ENCODE peak calls at places on chromosome 6, in nine cellular contexts. One of them, this sample, is unnamed.

GRCh38 chr6:64969139-64969538 is 737.9 kb downstream of the EYS start:
- DNase-seq in endothelial cell: no peak
- DNase-seq in M059J: no peak
- DNase-seq in fibroblast of lung: no peak
- DNase-seq in kidney tubule cell: no peak
- DNase-seq in activated CD8-positive, alpha-beta memory T cell treated with anti-CD3 and anti-CD28 coated beads, Interleukin-2, amount 50 U/mL, for 4 hours: no peak
- DNase-seq in stimulated activated CD8-positive, alpha-beta memory T cell treated with anti-CD3 and anti-CD28 coated beads, Interleukin-2, amount 100 ng/mL, for 1 hour: no peak
- DNase-seq in amygdala: no peak
- DNase-seq in GM03348: no peak
- DNase-seq in this sample: no peak

GRCh38 chr6:14423955-14424354 is 306.4 kb downstream of the CD83 start:
- DNase-seq in M059J: no peak
- DNase-seq in endothelial cell: no peak
- DNase-seq in stimulated activated CD8-positive, alpha-beta memory T cell treated with anti-CD3 and anti-CD28 coated beads, Interleukin-2, amount 100 ng/mL, for 1 hour: no peak
- DNase-seq in activated CD8-positive, alpha-beta memory T cell treated with anti-CD3 and anti-CD28 coated beads, Interleukin-2, amount 50 U/mL, for 4 hours: no peak
- DNase-seq in amygdala: no peak
- DNase-seq in fibroblast of lung: no peak
- DNase-seq in GM03348: no peak
- DNase-seq in kidney tubule cell: no peak
- DNase-seq in this sample: no peak

GRCh38 chr6:28981833-28982475 is 23.2 kb downstream of the ZNF311 start:
- DNase-seq in M059J: peak; percentile 97
- DNase-seq in stimulated activated CD8-positive, alpha-beta memory T cell treated with anti-CD3 and anti-CD28 coated beads, Interleukin-2, amount 100 ng/mL, for 1 hour: peak; percentile 46
- DNase-seq in kidney tubule cell: peak; percentile 87
- DNase-seq in fibroblast of lung: peak; percentile 84
- DNase-seq in endothelial cell: peak; percentile 74
- DNase-seq in amygdala: peak; percentile 47
- DNase-seq in activated CD8-positive, alpha-beta memory T cell treated with anti-CD3 and anti-CD28 coated beads, Interleukin-2, amount 50 U/mL, for 4 hours: peak; percentile 72
- DNase-seq in GM03348: peak; percentile 64
- DNase-seq in this sample: peak; percentile 96

GRCh38 chr6:122620902-122621301 is 10.7 kb downstream of the PKIB start:
- DNase-seq in amygdala: no peak
- DNase-seq in fibroblast of lung: peak; percentile 70
- DNase-seq in GM03348: no peak
- DNase-seq in endothelial cell: no peak
- DNase-seq in kidney tubule cell: peak; percentile 34
- DNase-seq in M059J: peak; percentile 18
- DNase-seq in stimulated activated CD8-positive, alpha-beta memory T cell treated with anti-CD3 and anti-CD28 coated beads, Interleukin-2, amount 100 ng/mL, for 1 hour: no peak
- DNase-seq in activated CD8-positive, alpha-beta memory T cell treated with anti-CD3 and anti-CD28 coated beads, Interleukin-2, amount 50 U/mL, for 4 hours: no peak
- DNase-seq in this sample: no peak

GRCh38 chr6:153405926-153406325 is 274.8 kb upstream of the RGS17 start:
- DNase-seq in M059J: no peak
- DNase-seq in amygdala: no peak
- DNase-seq in stimulated activated CD8-positive, alpha-beta memory T cell treated with anti-CD3 and anti-CD28 coated beads, Interleukin-2, amount 100 ng/mL, for 1 hour: no peak
- DNase-seq in GM03348: no peak
- DNase-seq in activated CD8-positive, alpha-beta memory T cell treated with anti-CD3 and anti-CD28 coated beads, Interleukin-2, amount 50 U/mL, for 4 hours: no peak
- DNase-seq in kidney tubule cell: no peak
- DNase-seq in endothelial cell: no peak
- DNase-seq in fibroblast of lung: no peak
- DNase-seq in this sample: no peak

GRCh38 chr6:157300006-157300405 is 23.3 kb downstream of the TMEM242 start:
- DNase-seq in activated CD8-positive, alpha-beta memory T cell treated with anti-CD3 and anti-CD28 coated beads, Interleukin-2, amount 50 U/mL, for 4 hours: no peak
- DNase-seq in M059J: no peak
- DNase-seq in endothelial cell: no peak
- DNase-seq in GM03348: no peak
- DNase-seq in kidney tubule cell: no peak
- DNase-seq in amygdala: no peak
- DNase-seq in fibroblast of lung: no peak
- DNase-seq in stimulated activated CD8-positive, alpha-beta memory T cell treated with anti-CD3 and anti-CD28 coated beads, Interleukin-2, amount 100 ng/mL, for 1 hour: no peak
- DNase-seq in this sample: no peak

GRCh38 chr6:125114248-125114858 is 39.2 kb upstream of the TPD52L1 start:
- DNase-seq in activated CD8-positive, alpha-beta memory T cell treated with anti-CD3 and anti-CD28 coated beads, Interleukin-2, amount 50 U/mL, for 4 hours: peak; percentile 25
- DNase-seq in M059J: peak; percentile 69
- DNase-seq in endothelial cell: peak; percentile 35
- DNase-seq in GM03348: peak; percentile 57
- DNase-seq in fibroblast of lung: peak; percentile 42
- DNase-seq in stimulated activated CD8-positive, alpha-beta memory T cell treated with anti-CD3 and anti-CD28 coated beads, Interleukin-2, amount 100 ng/mL, for 1 hour: no peak
- DNase-seq in amygdala: peak; percentile 33
- DNase-seq in kidney tubule cell: peak; percentile 61
- DNase-seq in this sample: peak; percentile 80

GRCh38 chr6:167150815-167151557 is 6.8 kb downstream of the GPR31 start:
- DNase-seq in kidney tubule cell: no peak
- DNase-seq in stimulated activated CD8-positive, alpha-beta memory T cell treated with anti-CD3 and anti-CD28 coated beads, Interleukin-2, amount 100 ng/mL, for 1 hour: no peak
- DNase-seq in endothelial cell: no peak
- DNase-seq in amygdala: no peak
- DNase-seq in M059J: no peak
- DNase-seq in fibroblast of lung: peak; percentile 8
- DNase-seq in activated CD8-positive, alpha-beta memory T cell treated with anti-CD3 and anti-CD28 coated beads, Interleukin-2, amount 50 U/mL, for 4 hours: no peak
- DNase-seq in GM03348: no peak
- DNase-seq in this sample: no peak

GRCh38 chr6:134657751-134658522 is 292.0 kb downstream of the ALDH8A1 start:
- DNase-seq in activated CD8-positive, alpha-beta memory T cell treated with anti-CD3 and anti-CD28 coated beads, Interleukin-2, amount 50 U/mL, for 4 hours: no peak
- DNase-seq in GM03348: no peak
- DNase-seq in endothelial cell: no peak
- DNase-seq in amygdala: no peak
- DNase-seq in M059J: peak; percentile 73
- DNase-seq in fibroblast of lung: peak; percentile 50
- DNase-seq in kidney tubule cell: peak; percentile 66
- DNase-seq in stimulated activated CD8-positive, alpha-beta memory T cell treated with anti-CD3 and anti-CD28 coated beads, Interleukin-2, amount 100 ng/mL, for 1 hour: no peak
- DNase-seq in this sample: peak; percentile 13

GRCh38 chr6:54194067-54194466 is 82.8 kb downstream of the MLIP start:
- DNase-seq in fibroblast of lung: peak; percentile 76
- DNase-seq in activated CD8-positive, alpha-beta memory T cell treated with anti-CD3 and anti-CD28 coated beads, Interleukin-2, amount 50 U/mL, for 4 hours: no peak
- DNase-seq in endothelial cell: no peak
- DNase-seq in stimulated activated CD8-positive, alpha-beta memory T cell treated with anti-CD3 and anti-CD28 coated beads, Interleukin-2, amount 100 ng/mL, for 1 hour: no peak
- DNase-seq in kidney tubule cell: peak; percentile 26
- DNase-seq in GM03348: peak; percentile 50
- DNase-seq in M059J: peak; percentile 62
- DNase-seq in amygdala: no peak
- DNase-seq in this sample: peak; percentile 22

GRCh38 chr6:105832358-105832757 is 253.8 kb upstream of the PRDM1 start:
- DNase-seq in M059J: no peak
- DNase-seq in activated CD8-positive, alpha-beta memory T cell treated with anti-CD3 and anti-CD28 coated beads, Interleukin-2, amount 50 U/mL, for 4 hours: no peak
- DNase-seq in GM03348: no peak
- DNase-seq in fibroblast of lung: no peak
- DNase-seq in kidney tubule cell: peak; percentile 33
- DNase-seq in endothelial cell: no peak
- DNase-seq in stimulated activated CD8-positive, alpha-beta memory T cell treated with anti-CD3 and anti-CD28 coated beads, Interleukin-2, amount 100 ng/mL, for 1 hour: no peak
- DNase-seq in amygdala: no peak
- DNase-seq in this sample: no peak

GRCh38 chr6:25756382-25757354 is 2.1 kb downstream of the SLC17A4 start:
- DNase-seq in amygdala: no peak
- DNase-seq in kidney tubule cell: no peak
- DNase-seq in endothelial cell: no peak
- DNase-seq in activated CD8-positive, alpha-beta memory T cell treated with anti-CD3 and anti-CD28 coated beads, Interleukin-2, amount 50 U/mL, for 4 hours: no peak
- DNase-seq in fibroblast of lung: no peak
- DNase-seq in GM03348: no peak
- DNase-seq in stimulated activated CD8-positive, alpha-beta memory T cell treated with anti-CD3 and anti-CD28 coated beads, Interleukin-2, amount 100 ng/mL, for 1 hour: no peak
- DNase-seq in M059J: no peak
- DNase-seq in this sample: no peak

GRCh38 chr6:38554700-38555413 is 84.9 kb downstream of the BTBD9 start:
- DNase-seq in activated CD8-positive, alpha-beta memory T cell treated with anti-CD3 and anti-CD28 coated beads, Interleukin-2, amount 50 U/mL, for 4 hours: no peak
- DNase-seq in stimulated activated CD8-positive, alpha-beta memory T cell treated with anti-CD3 and anti-CD28 coated beads, Interleukin-2, amount 100 ng/mL, for 1 hour: no peak
- DNase-seq in M059J: peak; percentile 78
- DNase-seq in kidney tubule cell: peak; percentile 55
- DNase-seq in fibroblast of lung: peak; percentile 66
- DNase-seq in endothelial cell: no peak
- DNase-seq in GM03348: peak; percentile 58
- DNase-seq in amygdala: no peak
- DNase-seq in this sample: peak; percentile 27

GRCh38 chr6:3732345-3733141 is 19.0 kb downstream of the PXDC1 start:
- DNase-seq in activated CD8-positive, alpha-beta memory T cell treated with anti-CD3 and anti-CD28 coated beads, Interleukin-2, amount 50 U/mL, for 4 hours: peak; percentile 65
- DNase-seq in endothelial cell: peak; percentile 80
- DNase-seq in stimulated activated CD8-positive, alpha-beta memory T cell treated with anti-CD3 and anti-CD28 coated beads, Interleukin-2, amount 100 ng/mL, for 1 hour: peak; percentile 40
- DNase-seq in M059J: peak; percentile 78
- DNase-seq in fibroblast of lung: peak; percentile 97
- DNase-seq in kidney tubule cell: peak; percentile 71
- DNase-seq in GM03348: peak; percentile 82
- DNase-seq in amygdala: peak; percentile 76
- DNase-seq in this sample: peak; percentile 99

GRCh38 chr6:116405663-116406329 is 35.0 kb downstream of the DSE start:
- DNase-seq in activated CD8-positive, alpha-beta memory T cell treated with anti-CD3 and anti-CD28 coated beads, Interleukin-2, amount 50 U/mL, for 4 hours: no peak
- DNase-seq in kidney tubule cell: no peak
- DNase-seq in endothelial cell: no peak
- DNase-seq in M059J: peak; percentile 54
- DNase-seq in fibroblast of lung: peak; percentile 76
- DNase-seq in stimulated activated CD8-positive, alpha-beta memory T cell treated with anti-CD3 and anti-CD28 coated beads, Interleukin-2, amount 100 ng/mL, for 1 hour: no peak
- DNase-seq in amygdala: no peak
- DNase-seq in GM03348: no peak
- DNase-seq in this sample: peak; percentile 59

GRCh38 chr6:39681566-39682250 is 43.5 kb downstream of the KIF6 start:
- DNase-seq in endothelial cell: no peak
- DNase-seq in M059J: peak; percentile 4
- DNase-seq in activated CD8-positive, alpha-beta memory T cell treated with anti-CD3 and anti-CD28 coated beads, Interleukin-2, amount 50 U/mL, for 4 hours: no peak
- DNase-seq in stimulated activated CD8-positive, alpha-beta memory T cell treated with anti-CD3 and anti-CD28 coated beads, Interleukin-2, amount 100 ng/mL, for 1 hour: no peak
- DNase-seq in kidney tubule cell: peak; percentile 3
- DNase-seq in amygdala: no peak
- DNase-seq in GM03348: peak; percentile 18
- DNase-seq in fibroblast of lung: peak; percentile 62
- DNase-seq in this sample: no peak

GRCh38 chr6:43827898-43828297 is 57.9 kb downstream of the VEGFA start:
- DNase-seq in activated CD8-positive, alpha-beta memory T cell treated with anti-CD3 and anti-CD28 coated beads, Interleukin-2, amount 50 U/mL, for 4 hours: no peak
- DNase-seq in amygdala: no peak
- DNase-seq in endothelial cell: no peak
- DNase-seq in stimulated activated CD8-positive, alpha-beta memory T cell treated with anti-CD3 and anti-CD28 coated beads, Interleukin-2, amount 100 ng/mL, for 1 hour: no peak
- DNase-seq in fibroblast of lung: no peak
- DNase-seq in M059J: no peak
- DNase-seq in GM03348: no peak
- DNase-seq in kidney tubule cell: no peak
- DNase-seq in this sample: no peak

GRCh38 chr6:134176283-134176975 is 124.0 kb upstream of the SLC2A12 start:
- DNase-seq in activated CD8-positive, alpha-beta memory T cell treated with anti-CD3 and anti-CD28 coated beads, Interleukin-2, amount 50 U/mL, for 4 hours: no peak
- DNase-seq in M059J: peak; percentile 70
- DNase-seq in GM03348: peak; percentile 37
- DNase-seq in amygdala: peak; percentile 52
- DNase-seq in fibroblast of lung: peak; percentile 71
- DNase-seq in endothelial cell: peak; percentile 70
- DNase-seq in kidney tubule cell: peak; percentile 45
- DNase-seq in stimulated activated CD8-positive, alpha-beta memory T cell treated with anti-CD3 and anti-CD28 coated beads, Interleukin-2, amount 100 ng/mL, for 1 hour: no peak
- DNase-seq in this sample: peak; percentile 66

GRCh38 chr6:34284563-34285545 is 36.0 kb upstream of the SMIM29 start:
- DNase-seq in fibroblast of lung: peak; percentile 51
- DNase-seq in kidney tubule cell: no peak
- DNase-seq in activated CD8-positive, alpha-beta memory T cell treated with anti-CD3 and anti-CD28 coated beads, Interleukin-2, amount 50 U/mL, for 4 hours: no peak
- DNase-seq in amygdala: peak; percentile 9
- DNase-seq in GM03348: peak; percentile 74
- DNase-seq in endothelial cell: no peak
- DNase-seq in M059J: peak; percentile 29
- DNase-seq in stimulated activated CD8-positive, alpha-beta memory T cell treated with anti-CD3 and anti-CD28 coated beads, Interleukin-2, amount 100 ng/mL, for 1 hour: no peak
- DNase-seq in this sample: peak; percentile 62

GRCh38 chr6:142544199-142544838 is 242.5 kb downstream of the ADGRG6 start:
- DNase-seq in amygdala: no peak
- DNase-seq in stimulated activated CD8-positive, alpha-beta memory T cell treated with anti-CD3 and anti-CD28 coated beads, Interleukin-2, amount 100 ng/mL, for 1 hour: no peak
- DNase-seq in GM03348: no peak
- DNase-seq in M059J: no peak
- DNase-seq in activated CD8-positive, alpha-beta memory T cell treated with anti-CD3 and anti-CD28 coated beads, Interleukin-2, amount 50 U/mL, for 4 hours: no peak
- DNase-seq in endothelial cell: no peak
- DNase-seq in kidney tubule cell: no peak
- DNase-seq in fibroblast of lung: no peak
- DNase-seq in this sample: no peak

GRCh38 chr6:117483004-117483644 is 650 bp downstream of the DCBLD1 start:
- DNase-seq in fibroblast of lung: no peak
- DNase-seq in kidney tubule cell: peak; percentile 70
- DNase-seq in M059J: peak; percentile 55
- DNase-seq in GM03348: peak; percentile 82
- DNase-seq in stimulated activated CD8-positive, alpha-beta memory T cell treated with anti-CD3 and anti-CD28 coated beads, Interleukin-2, amount 100 ng/mL, for 1 hour: no peak
- DNase-seq in endothelial cell: peak; percentile 68
- DNase-seq in activated CD8-positive, alpha-beta memory T cell treated with anti-CD3 and anti-CD28 coated beads, Interleukin-2, amount 50 U/mL, for 4 hours: no peak
- DNase-seq in amygdala: peak; percentile 18
- DNase-seq in this sample: no peak

GRCh38 chr6:13794184-13794583 is 20.2 kb downstream of the MCUR1 start:
- DNase-seq in GM03348: peak; percentile 69
- DNase-seq in amygdala: no peak
- DNase-seq in kidney tubule cell: peak; percentile 68
- DNase-seq in stimulated activated CD8-positive, alpha-beta memory T cell treated with anti-CD3 and anti-CD28 coated beads, Interleukin-2, amount 100 ng/mL, for 1 hour: no peak
- DNase-seq in fibroblast of lung: peak; percentile 78
- DNase-seq in M059J: peak; percentile 92
- DNase-seq in endothelial cell: no peak
- DNase-seq in activated CD8-positive, alpha-beta memory T cell treated with anti-CD3 and anti-CD28 coated beads, Interleukin-2, amount 50 U/mL, for 4 hours: no peak
- DNase-seq in this sample: peak; percentile 94

GRCh38 chr6:150528648-150529285 is 70.9 kb upstream of the PLEKHG1 start:
- DNase-seq in amygdala: no peak
- DNase-seq in kidney tubule cell: peak; percentile 76
- DNase-seq in stimulated activated CD8-positive, alpha-beta memory T cell treated with anti-CD3 and anti-CD28 coated beads, Interleukin-2, amount 100 ng/mL, for 1 hour: no peak
- DNase-seq in GM03348: peak; percentile 43
- DNase-seq in endothelial cell: peak; percentile 52
- DNase-seq in fibroblast of lung: peak; percentile 68
- DNase-seq in M059J: no peak
- DNase-seq in activated CD8-positive, alpha-beta memory T cell treated with anti-CD3 and anti-CD28 coated beads, Interleukin-2, amount 50 U/mL, for 4 hours: no peak
- DNase-seq in this sample: peak; percentile 9

GRCh38 chr6:55578537-55579363 is at the start of gene HMGCLL1:
- DNase-seq in M059J: peak; percentile 26
- DNase-seq in kidney tubule cell: peak; percentile 28
- DNase-seq in activated CD8-positive, alpha-beta memory T cell treated with anti-CD3 and anti-CD28 coated beads, Interleukin-2, amount 50 U/mL, for 4 hours: no peak
- DNase-seq in stimulated activated CD8-positive, alpha-beta memory T cell treated with anti-CD3 and anti-CD28 coated beads, Interleukin-2, amount 100 ng/mL, for 1 hour: no peak
- DNase-seq in GM03348: peak; percentile 9
- DNase-seq in endothelial cell: peak; percentile 63
- DNase-seq in amygdala: peak; percentile 62
- DNase-seq in fibroblast of lung: peak; percentile 15
- DNase-seq in this sample: no peak

GRCh38 chr6:26594730-26595632 is 1.8 kb upstream of the ABT1 start:
- DNase-seq in M059J: peak; percentile 88
- DNase-seq in amygdala: peak; percentile 6
- DNase-seq in GM03348: no peak
- DNase-seq in kidney tubule cell: peak; percentile 92
- DNase-seq in fibroblast of lung: peak; percentile 79
- DNase-seq in stimulated activated CD8-positive, alpha-beta memory T cell treated with anti-CD3 and anti-CD28 coated beads, Interleukin-2, amount 100 ng/mL, for 1 hour: no peak
- DNase-seq in activated CD8-positive, alpha-beta memory T cell treated with anti-CD3 and anti-CD28 coated beads, Interleukin-2, amount 50 U/mL, for 4 hours: no peak
- DNase-seq in endothelial cell: no peak
- DNase-seq in this sample: peak; percentile 81

GRCh38 chr6:113856571-113857564 is at the start of gene MARCKS:
- DNase-seq in endothelial cell: peak; percentile 88
- DNase-seq in kidney tubule cell: peak; percentile 91
- DNase-seq in fibroblast of lung: peak; percentile 90
- DNase-seq in stimulated activated CD8-positive, alpha-beta memory T cell treated with anti-CD3 and anti-CD28 coated beads, Interleukin-2, amount 100 ng/mL, for 1 hour: no peak
- DNase-seq in activated CD8-positive, alpha-beta memory T cell treated with anti-CD3 and anti-CD28 coated beads, Interleukin-2, amount 50 U/mL, for 4 hours: no peak
- DNase-seq in M059J: peak; percentile 92
- DNase-seq in GM03348: peak; percentile 94
- DNase-seq in amygdala: peak; percentile 69
- DNase-seq in this sample: peak; percentile 90

GRCh38 chr6:113934101-113934500 is 36.8 kb downstream of the HDAC2 start:
- DNase-seq in activated CD8-positive, alpha-beta memory T cell treated with anti-CD3 and anti-CD28 coated beads, Interleukin-2, amount 50 U/mL, for 4 hours: no peak
- DNase-seq in kidney tubule cell: no peak
- DNase-seq in fibroblast of lung: no peak
- DNase-seq in GM03348: no peak
- DNase-seq in M059J: no peak
- DNase-seq in endothelial cell: no peak
- DNase-seq in amygdala: no peak
- DNase-seq in stimulated activated CD8-positive, alpha-beta memory T cell treated with anti-CD3 and anti-CD28 coated beads, Interleukin-2, amount 100 ng/mL, for 1 hour: no peak
- DNase-seq in this sample: no peak

GRCh38 chr6:134477991-134478635 is 160.2 kb upstream of the SGK1 start:
- DNase-seq in fibroblast of lung: peak; percentile 73
- DNase-seq in stimulated activated CD8-positive, alpha-beta memory T cell treated with anti-CD3 and anti-CD28 coated beads, Interleukin-2, amount 100 ng/mL, for 1 hour: no peak
- DNase-seq in endothelial cell: no peak
- DNase-seq in GM03348: peak; percentile 27
- DNase-seq in amygdala: no peak
- DNase-seq in activated CD8-positive, alpha-beta memory T cell treated with anti-CD3 and anti-CD28 coated beads, Interleukin-2, amount 50 U/mL, for 4 hours: no peak
- DNase-seq in kidney tubule cell: no peak
- DNase-seq in M059J: peak; percentile 53
- DNase-seq in this sample: peak; percentile 68

GRCh38 chr6:30914076-30914853 is at the start of gene VARS2:
- DNase-seq in activated CD8-positive, alpha-beta memory T cell treated with anti-CD3 and anti-CD28 coated beads, Interleukin-2, amount 50 U/mL, for 4 hours: peak; percentile 84
- DNase-seq in fibroblast of lung: peak; percentile 83
- DNase-seq in M059J: peak; percentile 94
- DNase-seq in stimulated activated CD8-positive, alpha-beta memory T cell treated with anti-CD3 and anti-CD28 coated beads, Interleukin-2, amount 100 ng/mL, for 1 hour: peak; percentile 63
- DNase-seq in endothelial cell: peak; percentile 85
- DNase-seq in amygdala: peak; percentile 91
- DNase-seq in GM03348: peak; percentile 99
- DNase-seq in kidney tubule cell: peak; percentile 95
- DNase-seq in this sample: peak; percentile 92

GRCh38 chr6:38282911-38283310 is 356.8 kb downstream of the BTBD9 start:
- DNase-seq in fibroblast of lung: no peak
- DNase-seq in M059J: peak; percentile 70
- DNase-seq in GM03348: no peak
- DNase-seq in amygdala: no peak
- DNase-seq in stimulated activated CD8-positive, alpha-beta memory T cell treated with anti-CD3 and anti-CD28 coated beads, Interleukin-2, amount 100 ng/mL, for 1 hour: no peak
- DNase-seq in endothelial cell: no peak
- DNase-seq in activated CD8-positive, alpha-beta memory T cell treated with anti-CD3 and anti-CD28 coated beads, Interleukin-2, amount 50 U/mL, for 4 hours: no peak
- DNase-seq in kidney tubule cell: peak; percentile 19
- DNase-seq in this sample: no peak

GRCh38 chr6:24394777-24395437 is 7.8 kb upstream of the MRS2 start:
- DNase-seq in GM03348: peak; percentile 89
- DNase-seq in endothelial cell: no peak
- DNase-seq in activated CD8-positive, alpha-beta memory T cell treated with anti-CD3 and anti-CD28 coated beads, Interleukin-2, amount 50 U/mL, for 4 hours: no peak
- DNase-seq in M059J: peak; percentile 81
- DNase-seq in kidney tubule cell: peak; percentile 77
- DNase-seq in fibroblast of lung: peak; percentile 85
- DNase-seq in stimulated activated CD8-positive, alpha-beta memory T cell treated with anti-CD3 and anti-CD28 coated beads, Interleukin-2, amount 100 ng/mL, for 1 hour: no peak
- DNase-seq in amygdala: no peak
- DNase-seq in this sample: peak; percentile 68